ENCODE peak calls at places on chromosomes 6 and 20, in five cellular contexts. W is naive thymus-derived CD8-positive, alpha-beta T cell; U is M059J; Z is thoracic aorta; J is activated CD4-positive, alpha-beta T cell treated with anti-CD3 and anti-CD28 coated beads, Interleukin-2, amount 10 ng/mL, durations not matched to agents 7 days and 5 days. M is an unnamed sample.

GRCh38 chr6:22880686-22881433 is 311.5 kb downstream of the HDGFL1 start:
- DNase-seq in Z (no peak), J (no peak), W (no peak), U (peak; percentile 99), M (no peak)

GRCh38 chr6:3725145-3726015 is 26.1 kb downstream of the PXDC1 start:
- DNase-seq in W (no peak), Z (no peak), J (no peak), U (no peak), M (no peak)

GRCh38 chr6:11685411-11686093 is 93.1 kb downstream of the ADTRP start:
- DNase-seq in Z (no peak), W (no peak), J (no peak), U (peak; percentile 97), M (no peak)

GRCh38 chr6:121890307-121890910 is 455.0 kb downstream of the GJA1 start:
- DNase-seq in U (peak; percentile 9), J (no peak), Z (no peak), W (no peak), M (no peak)

GRCh38 chr20:46350201-46350985 is 42.1 kb upstream of the CDH22 start:
- DNase-seq in Z (no peak), J (no peak), W (no peak), U (peak; percentile 96), M (peak; percentile 77)

GRCh38 chr20:47054945-47055344 is 160.3 kb downstream of the EYA2 start:
- DNase-seq in Z (no peak), J (no peak), U (no peak), W (no peak), M (no peak)

GRCh38 chr20:49521356-49521755 is 38.9 kb upstream of the KCNB1 start:
- DNase-seq in Z (no peak), U (no peak), W (no peak), J (no peak), M (no peak)

GRCh38 chr20:14657231-14657630 is 319.8 kb upstream of the FLRT3 start:
- DNase-seq in U (no peak), J (no peak), Z (no peak), W (no peak), M (no peak)

GRCh38 chr6:161618816-161619454 is 345.1 kb upstream of the AGPAT4 start:
- DNase-seq in U (peak; percentile 78), Z (no peak), W (no peak), J (no peak), M (no peak)

GRCh38 chr6:7262037-7262461 is 51.0 kb downstream of the SSR1 start:
- DNase-seq in W (no peak), Z (no peak), U (no peak), J (no peak), M (no peak)

GRCh38 chr6:114000066-114000465 is 29.1 kb upstream of the HDAC2 start:
- DNase-seq in J (no peak), U (peak; percentile 94), Z (no peak), W (no peak), M (no peak)

GRCh38 chr20:20230741-20231140 is 137.2 kb upstream of the INSM1 start:
- DNase-seq in Z (no peak), J (no peak), W (no peak), U (no peak), M (no peak)

GRCh38 chr6:113450061-113450465 is 407.1 kb upstream of the MARCKS start:
- DNase-seq in W (no peak), Z (no peak), U (peak; percentile 72), J (no peak), M (no peak)

GRCh38 chr6:34386316-34387137 is 5.9 kb downstream of the NUDT3 start:
- DNase-seq in U (peak; percentile 91), Z (no peak), J (no peak), W (no peak), M (no peak)

GRCh38 chr6:137494281-137494966 is at the start of gene OLIG3:
- DNase-seq in Z (no peak), J (no peak), W (no peak), U (no peak), M (peak; percentile 29)

GRCh38 chr6:4567141-4567540 is 209.1 kb upstream of the CDYL start:
- DNase-seq in J (no peak), Z (no peak), W (no peak), U (peak; percentile 70), M (no peak)

M was measured in GM12891.